ENCODE peak calls at places on chromosomes 2 and 18, in five cellular contexts. R is mammary epithelial cell, E is fibroblast of lung, H is upper lobe of right lung, C is heart left ventricle. B is an unnamed sample.

GRCh38 chr18:77249583-77250500 is at the start of gene GALR1:
- DNase-seq in R (peak), E (peak), H (no peak), C (no peak), B (no peak)

GRCh38 chr18:3246636-3247242 is 862 bp upstream of the MYL12A start:
- DNase-seq in R (peak), E (no peak), H (no peak), C (no peak), B (no peak)

GRCh38 chr2:179694963-179695362 is 166.4 kb downstream of the ZNF385B start:
- DNase-seq in R (no peak), E (no peak), H (no peak), C (no peak), B (no peak)

GRCh38 chr2:45812039-45812500 is 160.6 kb downstream of the PRKCE start:
- DNase-seq in R (peak), E (peak), H (no peak), C (no peak), B (no peak)

GRCh38 chr2:31384351-31384750 is 30.2 kb downstream of the XDH start:
- DNase-seq in R (peak), E (peak), H (no peak), C (no peak), B (peak)

GRCh38 chr2:12816379-12817306 is 99.9 kb downstream of the TRIB2 start:
- DNase-seq in R (peak), E (peak), H (no peak), C (no peak), B (no peak)

GRCh38 chr2:188659656-188660406 is 314.3 kb upstream of the COL3A1 start:
- DNase-seq in R (peak), E (peak), H (no peak), C (no peak), B (no peak)

GRCh38 chr2:132503621-132504200 is 87.1 kb downstream of the GPR39 start:
- DNase-seq in R (peak), E (peak), H (no peak), C (no peak), B (no peak)

GRCh38 chr2:63050186-63050915 is at the start of gene OTX1:
- DNase-seq in R (peak), E (peak), H (peak), C (peak), B (no peak)

GRCh38 chr18:50306944-50307343 is 19.5 kb upstream of the CXXC1 start:
- DNase-seq in R (no peak), E (peak), H (no peak), C (no peak), B (no peak)

GRCh38 chr18:67596003-67596402 is 79.5 kb upstream of the DSEL start:
- DNase-seq in R (no peak), E (no peak), H (no peak), C (no peak), B (no peak)

GRCh38 chr18:61870151-61870550 is 22.7 kb downstream of the RNF152 start:
- DNase-seq in R (no peak), E (peak), H (no peak), C (no peak), B (peak)

GRCh38 chr2:129337076-129337475 is 642.4 kb upstream of the RAB6C start:
- DNase-seq in R (no peak), E (no peak), H (no peak), C (no peak), B (no peak)

GRCh38 chr2:24190503-24190902 is 15.7 kb downstream of the FAM228A start:
- DNase-seq in R (no peak), E (no peak), H (no peak), C (no peak), B (no peak)

GRCh38 chr2:233098615-233099014 is 38.5 kb downstream of the INPP5D start:
- DNase-seq in R (no peak), E (no peak), H (peak), C (no peak), B (no peak)

GRCh38 chr18:6810191-6810590 is 80.7 kb downstream of the ARHGAP28 start:
- DNase-seq in R (no peak), E (no peak), H (no peak), C (no peak), B (no peak)

GRCh38 chr2:186518291-186518690 is 32.2 kb downstream of the ZC3H15 start:
- DNase-seq in R (no peak), E (no peak), H (no peak), C (no peak), B (no peak)

GRCh38 chr18:58335223-58335622 is 291.2 kb downstream of the NEDD4L start:
- DNase-seq in R (no peak), E (no peak), H (no peak), C (no peak), B (no peak)

GRCh38 chr2:69298261-69298660 is 88.8 kb downstream of the GFPT1 start:
- DNase-seq in R (peak), E (peak), H (no peak), C (no peak), B (peak)

GRCh38 chr2:27766287-27766661 is 5.2 kb upstream of the MRPL33 start:
- DNase-seq in R (no peak), E (no peak), H (no peak), C (no peak), B (no peak)

GRCh38 chr2:27763907-27764267 is 7.6 kb upstream of the MRPL33 start:
- DNase-seq in R (no peak), E (no peak), H (no peak), C (no peak), B (no peak)

GRCh38 chr2:27762951-27763906 is 8.3 kb upstream of the MRPL33 start:
- DNase-seq in R (no peak), E (peak), H (no peak), C (no peak), B (no peak)

GRCh38 chr2:27771202-27771547 is 344 bp upstream of the MRPL33 start:
- DNase-seq in R (no peak), E (no peak), H (no peak), C (no peak), B (no peak)

GRCh38 chr2:27765621-27766286 is 5.8 kb upstream of the MRPL33 start:
- DNase-seq in R (peak), E (peak), H (peak), C (peak), B (no peak)
- H3K4me3 ChIP-seq in R (no peak), E (peak), H (peak), C (peak), B (no peak)

DNA sequence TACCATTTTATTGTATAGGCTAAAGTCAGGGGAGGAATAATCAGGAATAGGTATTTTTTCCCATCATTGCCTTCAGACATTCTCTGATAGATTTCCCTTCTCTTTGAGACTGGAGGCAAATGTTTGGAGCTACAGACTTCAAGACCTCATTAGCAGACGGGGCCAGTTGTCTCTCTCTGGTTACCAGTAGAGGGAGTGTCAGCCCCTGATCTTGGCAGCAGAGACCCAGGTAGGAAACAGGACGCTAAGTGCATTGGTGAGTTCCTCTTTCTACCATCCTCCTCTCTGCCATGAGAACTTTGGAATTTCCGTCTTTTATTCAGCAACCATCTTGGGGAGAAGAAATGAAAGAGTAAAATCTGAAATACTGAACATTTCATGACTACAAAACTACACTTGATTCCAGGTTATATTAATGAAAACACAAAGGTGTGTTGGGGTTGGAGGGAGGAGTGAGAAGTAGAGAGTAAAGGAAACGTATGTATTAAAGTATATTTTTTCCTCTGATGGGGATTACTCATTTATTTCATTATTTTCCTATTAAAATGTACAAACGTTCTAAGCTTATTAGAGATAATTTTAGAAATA is 186.2 kb upstream of the GCFC2 start:
- DNase-seq in R (peak), E (peak), H (no peak), C (no peak), B (no peak)
- TF ChIP-seq CTCF in R (peak), E (peak), H (peak), C (peak), B (peak)

GRCh38 chr2:212908682-212909435 is 242.6 kb downstream of the IKZF2 start:
- DNase-seq in R (no peak), E (peak), H (no peak), C (no peak), B (no peak)
- H3K27ac ChIP-seq in R (no peak), E (no peak), H (no peak), C (no peak), B (no peak)

GRCh38 chr18:9916814-9917213 is 3.0 kb downstream of the VAPA start:
- DNase-seq in R (no peak), E (no peak), H (no peak), C (no peak), B (no peak)
- H3K4me3 ChIP-seq in R (no peak), E (peak), H (no peak), C (no peak), B (no peak)

GRCh38 chr2:16476168-16476567 is 189.5 kb downstream of the CYRIA start:
- DNase-seq in R (no peak), E (no peak), H (no peak), C (no peak), B (no peak)
- TF ChIP-seq CTCF in R (no peak), E (no peak), H (no peak), C (no peak), B (no peak)

DNA sequence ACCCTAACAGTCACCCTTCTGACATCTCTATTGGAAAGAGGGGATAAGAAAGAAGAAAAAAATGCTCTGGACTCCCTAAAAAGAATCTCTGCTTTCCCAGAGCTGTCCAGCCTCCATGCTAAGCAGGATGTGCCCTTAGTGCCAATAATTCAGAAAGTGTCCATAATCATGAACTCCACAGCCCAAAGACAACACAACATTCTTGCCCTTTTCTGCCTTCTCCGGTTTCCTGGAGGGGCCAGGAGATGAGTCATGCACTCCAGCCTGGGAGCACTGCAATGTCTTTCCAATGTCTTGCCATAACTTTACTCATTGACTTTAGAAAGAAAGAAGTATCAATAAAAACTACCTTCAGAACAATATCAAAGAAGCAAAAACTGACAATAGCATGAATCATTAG is 44.0 kb downstream of the KLF7 start:
- DNase-seq in R (peak), E (peak), H (no peak), C (no peak), B (peak)
- H3K27ac ChIP-seq in R (no peak), E (no peak), H (no peak), C (peak), B (peak)

DNA sequence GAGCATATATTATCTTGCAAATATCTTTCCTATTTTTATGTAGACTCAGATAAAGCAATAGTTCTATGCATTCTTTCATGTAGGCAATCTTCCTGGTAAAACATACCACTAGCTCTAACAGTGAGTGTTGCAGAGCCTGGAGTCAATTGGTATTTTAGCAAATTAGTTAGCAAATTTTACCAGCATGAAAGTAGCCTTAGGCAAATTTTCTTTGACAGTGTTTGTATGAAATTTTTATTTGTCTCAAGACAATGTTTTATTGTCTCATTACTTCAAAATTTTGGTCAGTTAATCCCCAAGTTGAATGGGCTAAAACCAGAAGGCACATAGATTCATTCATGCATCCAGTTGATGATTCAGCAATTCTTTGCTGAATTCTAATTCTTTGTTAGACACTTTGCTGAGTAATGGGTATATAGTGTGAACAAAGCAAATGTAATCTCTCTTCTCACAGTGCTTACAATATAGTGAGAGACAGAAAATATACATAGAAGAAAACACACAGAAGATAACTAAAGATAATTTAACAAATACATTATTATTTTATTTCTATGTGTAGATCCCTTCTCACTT is 27.1 kb downstream of the SLC38A11 start:
- DNase-seq in R (no peak), E (no peak), H (no peak), C (no peak), B (no peak)
- H3K4me3 ChIP-seq in R (no peak), E (no peak), H (no peak), C (no peak), B (no peak)

B was measured in AG04450.